ENCODE peak calls at places on chromosomes 7 and 10, in eight cellular contexts. Z, A, U, K, R, H, L and G are unnamed samples.

GRCh38 chr10:27819781-27820531 is 74.3 kb upstream of the MKX start:
- DNase-seq in Z (no peak), A (no peak), U (peak; percentile 31), K (no peak), R (no peak), H (no peak), L (peak; percentile 4), G (peak; percentile 53)

GRCh38 chr7:33711231-33712019 is 193.9 kb upstream of the BMPER start:
- DNase-seq in Z (no peak), A (no peak), U (no peak), K (no peak), R (no peak), H (no peak), L (no peak), G (no peak)

GRCh38 chr7:107939472-107940145 is 48.6 kb downstream of the DLD start:
- DNase-seq in Z (no peak), A (peak; percentile 34), U (peak; percentile 96), K (no peak), R (no peak), H (no peak), L (no peak), G (peak; percentile 27)

GRCh38 chr10:96227206-96227605 is 44.2 kb downstream of the BLNK start:
- DNase-seq in Z (no peak), A (no peak), U (no peak), K (no peak), R (no peak), H (no peak), L (no peak), G (no peak)

GRCh38 chr10:110181911-110182310 is 25.5 kb upstream of the MXI1 start:
- DNase-seq in Z (no peak), A (no peak), U (no peak), K (no peak), R (no peak), H (no peak), L (no peak), G (no peak)

GRCh38 chr10:50260791-50261281 is 9.5 kb upstream of the ASAH2 start:
- DNase-seq in Z (no peak), A (no peak), U (no peak), K (no peak), R (no peak), H (peak; percentile 46), L (peak; percentile 27), G (peak; percentile 14)

GRCh38 chr10:112938808-112939482 is 11.1 kb upstream of the TCF7L2 start:
- DNase-seq in Z (no peak), A (no peak), U (no peak), K (no peak), R (no peak), H (no peak), L (no peak), G (no peak)

GRCh38 chr10:94293344-94293743 is 69.4 kb downstream of the NOC3L start:
- DNase-seq in Z (peak; percentile 77), A (no peak), U (peak; percentile 69), K (no peak), R (no peak), H (no peak), L (no peak), G (no peak)

GRCh38 chr7:92769361-92769633 is 67.1 kb downstream of the CDK6 start:
- DNase-seq in Z (no peak), A (no peak), U (peak; percentile 21), K (no peak), R (no peak), H (no peak), L (no peak), G (no peak)

GRCh38 chr7:52273685-52274610 is 761.5 kb upstream of the POM121L12 start:
- DNase-seq in Z (peak; percentile 57), A (peak; percentile 43), U (no peak), K (no peak), R (no peak), H (no peak), L (no peak), G (no peak)

GRCh38 chr10:112115781-112116385 is 67.7 kb downstream of the GPAM start:
- DNase-seq in Z (no peak), A (no peak), U (peak; percentile 29), K (peak; percentile 19), R (peak; percentile 2), H (peak; percentile 50), L (peak; percentile 7), G (peak; percentile 13)

GRCh38 chr10:89975716-89976243 is 274.4 kb downstream of the KIF20B start:
- DNase-seq in Z (no peak), A (no peak), U (no peak), K (no peak), R (no peak), H (no peak), L (no peak), G (no peak)

GRCh38 chr7:29045258-29046095 is 87.3 kb upstream of the TRIL start:
- DNase-seq in Z (no peak), A (no peak), U (no peak), K (no peak), R (no peak), H (no peak), L (no peak), G (no peak)

GRCh38 chr7:3028071-3028766 is 15.4 kb downstream of the CARD11 start:
- DNase-seq in Z (no peak), A (no peak), U (peak; percentile 21), K (peak; percentile 23), R (no peak), H (no peak), L (peak; percentile 72), G (peak; percentile 90)

GRCh38 chr7:24982917-24983316 is 2.9 kb upstream of the OSBPL3 start:
- DNase-seq in Z (no peak), A (no peak), U (no peak), K (no peak), R (no peak), H (no peak), L (no peak), G (no peak)

GRCh38 chr7:128398016-128398840 is 11.6 kb downstream of the IMPDH1 start:
- DNase-seq in Z (peak; percentile 84), A (no peak), U (peak; percentile 53), K (peak; percentile 19), R (peak; percentile 16), H (no peak), L (no peak), G (peak; percentile 31)

GRCh38 chr10:31929986-31930675 is 1.5 kb upstream of the ARHGAP12 start:
- DNase-seq in Z (no peak), A (no peak), U (peak; percentile 43), K (no peak), R (no peak), H (peak; percentile 23), L (peak; percentile 33), G (no peak)

GRCh38 chr10:17749890-17750289 is 2.1 kb upstream of the TMEM236 start:
- DNase-seq in Z (no peak), A (no peak), U (no peak), K (no peak), R (no peak), H (no peak), L (no peak), G (no peak)

GRCh38 chr10:86757110-86757790 is 831 bp downstream of the BMPR1A start:
- DNase-seq in Z (peak; percentile 69), A (peak; percentile 57), U (peak; percentile 75), K (peak; percentile 11), R (peak; percentile 25), H (no peak), L (peak; percentile 51), G (peak; percentile 50)

GRCh38 chr10:67327626-67328535 is 368.1 kb downstream of the CTNNA3 start:
- DNase-seq in Z (no peak), A (no peak), U (no peak), K (no peak), R (no peak), H (no peak), L (no peak), G (no peak)

GRCh38 chr7:155610633-155611193 is 33.7 kb upstream of the RBM33 start:
- DNase-seq in Z (no peak), A (no peak), U (no peak), K (no peak), R (peak; percentile 56), H (no peak), L (no peak), G (no peak)

GRCh38 chr7:96084880-96085551 is 236.9 kb downstream of the SLC25A13 start:
- DNase-seq in Z (no peak), A (no peak), U (peak; percentile 66), K (no peak), R (peak; percentile 59), H (no peak), L (peak; percentile 85), G (peak; percentile 95)

GRCh38 chr10:46330881-46331280 is 44.1 kb downstream of the ANTXRL start:
- DNase-seq in Z (no peak), A (no peak), U (no peak), K (no peak), R (no peak), H (no peak), L (no peak), G (no peak)

GRCh38 chr10:102449321-102450123 is 1.8 kb downstream of the C10orf95 start:
- DNase-seq in Z (peak; percentile 75), A (peak; percentile 91), U (peak; percentile 37), K (peak; percentile 78), R (peak; percentile 56), H (no peak), L (peak; percentile 77), G (peak; percentile 84)

GRCh38 chr10:99941942-99942835 is 67.6 kb downstream of the DNMBP start:
- DNase-seq in Z (no peak), A (no peak), U (peak; percentile 88), K (no peak), R (no peak), H (no peak), L (no peak), G (no peak)

GRCh38 chr7:127578711-127579275 is 6.6 kb downstream of the GCC1 start:
- DNase-seq in Z (no peak), A (no peak), U (peak; percentile 17), K (no peak), R (no peak), H (no peak), L (no peak), G (no peak)

GRCh38 chr10:3782456-3783312 is 2.3 kb downstream of the KLF6 start:
- DNase-seq in Z (peak; percentile 75), A (peak; percentile 53), U (peak; percentile 98), K (no peak), R (no peak), H (no peak), L (peak; percentile 83), G (peak; percentile 82)